ENCODE peak calls at places on chromosomes 2 and 18, in seven cellular contexts. One of them, this sample, is unnamed.

GRCh38 chr2:129178356-129178755 is 801.1 kb upstream of the RAB6C start:
- DNase-seq in RWPE1: peak
- DNase-seq in AG09309: no peak
- DNase-seq in choroid plexus epithelial cell: no peak
- DNase-seq in LHCN-M2: no peak
- DNase-seq in endothelial cell of umbilical vein: no peak
- DNase-seq in HepG2: no peak
- DNase-seq in this sample: no peak

GRCh38 chr2:83471708-83472107 is 987.4 kb downstream of the SUCLG1 start:
- DNase-seq in RWPE1: no peak
- DNase-seq in AG09309: no peak
- DNase-seq in choroid plexus epithelial cell: no peak
- DNase-seq in LHCN-M2: no peak
- DNase-seq in endothelial cell of umbilical vein: no peak
- DNase-seq in HepG2: no peak
- DNase-seq in this sample: peak

GRCh38 chr2:32714521-32714920 is 86.7 kb downstream of the TTC27 start:
- DNase-seq in RWPE1: no peak
- DNase-seq in AG09309: no peak
- DNase-seq in choroid plexus epithelial cell: no peak
- DNase-seq in LHCN-M2: no peak
- DNase-seq in endothelial cell of umbilical vein: no peak
- DNase-seq in HepG2: no peak
- DNase-seq in this sample: no peak

GRCh38 chr2:168920504-168921157 is 19.5 kb downstream of the G6PC2 start:
- DNase-seq in RWPE1: peak
- DNase-seq in AG09309: peak
- DNase-seq in choroid plexus epithelial cell: peak
- DNase-seq in LHCN-M2: peak
- DNase-seq in endothelial cell of umbilical vein: peak
- DNase-seq in HepG2: peak
- DNase-seq in this sample: peak

GRCh38 chr2:20433946-20434553 is 12.8 kb upstream of the RHOB start:
- DNase-seq in RWPE1: no peak
- DNase-seq in AG09309: no peak
- DNase-seq in choroid plexus epithelial cell: no peak
- DNase-seq in LHCN-M2: no peak
- DNase-seq in endothelial cell of umbilical vein: no peak
- DNase-seq in HepG2: no peak
- DNase-seq in this sample: no peak

GRCh38 chr2:180446492-180446891 is 439.4 kb upstream of the CWC22 start:
- DNase-seq in RWPE1: no peak
- DNase-seq in AG09309: no peak
- DNase-seq in choroid plexus epithelial cell: no peak
- DNase-seq in LHCN-M2: no peak
- DNase-seq in endothelial cell of umbilical vein: no peak
- DNase-seq in HepG2: no peak
- DNase-seq in this sample: no peak

GRCh38 chr18:43322133-43322532 is 44.8 kb upstream of the SYT4 start:
- DNase-seq in RWPE1: no peak
- DNase-seq in AG09309: no peak
- DNase-seq in choroid plexus epithelial cell: no peak
- DNase-seq in LHCN-M2: no peak
- DNase-seq in endothelial cell of umbilical vein: no peak
- DNase-seq in HepG2: no peak
- DNase-seq in this sample: no peak

GRCh38 chr2:56100791-56101312 is 82.9 kb upstream of the CCDC85A start:
- DNase-seq in RWPE1: no peak
- DNase-seq in AG09309: no peak
- DNase-seq in choroid plexus epithelial cell: no peak
- DNase-seq in LHCN-M2: no peak
- DNase-seq in endothelial cell of umbilical vein: peak
- DNase-seq in HepG2: no peak
- DNase-seq in this sample: no peak

GRCh38 chr18:48297139-48297538 is 112.0 kb downstream of the ZBTB7C start:
- DNase-seq in RWPE1: no peak
- DNase-seq in AG09309: no peak
- DNase-seq in choroid plexus epithelial cell: no peak
- DNase-seq in LHCN-M2: no peak
- DNase-seq in endothelial cell of umbilical vein: no peak
- DNase-seq in HepG2: no peak
- DNase-seq in this sample: no peak

GRCh38 chr2:189203177-189203799 is 23.7 kb upstream of the COL5A2 start:
- DNase-seq in RWPE1: no peak
- DNase-seq in AG09309: no peak
- DNase-seq in choroid plexus epithelial cell: no peak
- DNase-seq in LHCN-M2: no peak
- DNase-seq in endothelial cell of umbilical vein: no peak
- DNase-seq in HepG2: no peak
- DNase-seq in this sample: no peak

GRCh38 chr2:83106853-83107252 is 1352.2 kb downstream of the SUCLG1 start:
- DNase-seq in RWPE1: no peak
- DNase-seq in AG09309: no peak
- DNase-seq in choroid plexus epithelial cell: no peak
- DNase-seq in LHCN-M2: no peak
- DNase-seq in endothelial cell of umbilical vein: no peak
- DNase-seq in HepG2: no peak
- DNase-seq in this sample: no peak

GRCh38 chr18:31983020-31983419 is 35.6 kb upstream of the RNF125 start:
- DNase-seq in RWPE1: no peak
- DNase-seq in AG09309: no peak
- DNase-seq in choroid plexus epithelial cell: no peak
- DNase-seq in LHCN-M2: no peak
- DNase-seq in endothelial cell of umbilical vein: no peak
- DNase-seq in HepG2: no peak
- DNase-seq in this sample: no peak

GRCh38 chr2:47519604-47520301 is 116.8 kb downstream of the MSH2 start:
- DNase-seq in RWPE1: no peak
- DNase-seq in AG09309: no peak
- DNase-seq in choroid plexus epithelial cell: no peak
- DNase-seq in LHCN-M2: no peak
- DNase-seq in endothelial cell of umbilical vein: no peak
- DNase-seq in HepG2: no peak
- DNase-seq in this sample: no peak

GRCh38 chr2:7994397-7994951 is 687.4 kb upstream of the ID2 start:
- DNase-seq in RWPE1: no peak
- DNase-seq in AG09309: no peak
- DNase-seq in choroid plexus epithelial cell: no peak
- DNase-seq in LHCN-M2: no peak
- DNase-seq in endothelial cell of umbilical vein: no peak
- DNase-seq in HepG2: no peak
- DNase-seq in this sample: no peak

GRCh38 chr18:50560681-50561629 is 1.1 kb downstream of the MAPK4 start:
- DNase-seq in RWPE1: no peak
- DNase-seq in AG09309: no peak
- DNase-seq in choroid plexus epithelial cell: no peak
- DNase-seq in LHCN-M2: no peak
- DNase-seq in endothelial cell of umbilical vein: no peak
- DNase-seq in HepG2: no peak
- DNase-seq in this sample: no peak

GRCh38 chr2:9074930-9075329 is 71.4 kb upstream of the MBOAT2 start:
- DNase-seq in RWPE1: no peak
- DNase-seq in AG09309: no peak
- DNase-seq in choroid plexus epithelial cell: no peak
- DNase-seq in LHCN-M2: no peak
- DNase-seq in endothelial cell of umbilical vein: no peak
- DNase-seq in HepG2: no peak
- DNase-seq in this sample: no peak

GRCh38 chr2:237383991-237384671 is 29.8 kb downstream of the COL6A3 start:
- DNase-seq in RWPE1: no peak
- DNase-seq in AG09309: peak
- DNase-seq in choroid plexus epithelial cell: peak
- DNase-seq in LHCN-M2: peak
- DNase-seq in endothelial cell of umbilical vein: no peak
- DNase-seq in HepG2: no peak
- DNase-seq in this sample: no peak

GRCh38 chr2:72148391-72148974 is 821 bp upstream of the CYP26B1 start:
- DNase-seq in RWPE1: no peak
- DNase-seq in AG09309: no peak
- DNase-seq in choroid plexus epithelial cell: no peak
- DNase-seq in LHCN-M2: peak
- DNase-seq in endothelial cell of umbilical vein: no peak
- DNase-seq in HepG2: no peak
- DNase-seq in this sample: no peak

GRCh38 chr2:20578895-20579825 is 71.7 kb downstream of the HS1BP3 start:
- DNase-seq in RWPE1: peak
- DNase-seq in AG09309: peak
- DNase-seq in choroid plexus epithelial cell: peak
- DNase-seq in LHCN-M2: peak
- DNase-seq in endothelial cell of umbilical vein: peak
- DNase-seq in HepG2: peak
- DNase-seq in this sample: peak

GRCh38 chr18:9403795-9404564 is 69.4 kb downstream of the TWSG1 start:
- DNase-seq in RWPE1: no peak
- DNase-seq in AG09309: no peak
- DNase-seq in choroid plexus epithelial cell: no peak
- DNase-seq in LHCN-M2: no peak
- DNase-seq in endothelial cell of umbilical vein: no peak
- DNase-seq in HepG2: peak
- DNase-seq in this sample: no peak

GRCh38 chr2:131031875-131032274 is 61.4 kb downstream of the FAM168B start:
- DNase-seq in RWPE1: no peak
- DNase-seq in AG09309: no peak
- DNase-seq in choroid plexus epithelial cell: no peak
- DNase-seq in LHCN-M2: no peak
- DNase-seq in endothelial cell of umbilical vein: no peak
- DNase-seq in HepG2: no peak
- DNase-seq in this sample: no peak

GRCh38 chr2:220293966-220294365 is 666.5 kb downstream of the SLC4A3 start:
- DNase-seq in RWPE1: no peak
- DNase-seq in AG09309: no peak
- DNase-seq in choroid plexus epithelial cell: no peak
- DNase-seq in LHCN-M2: no peak
- DNase-seq in endothelial cell of umbilical vein: no peak
- DNase-seq in HepG2: no peak
- DNase-seq in this sample: no peak

GRCh38 chr2:67840460-67841068 is 222.2 kb downstream of the C1D start:
- DNase-seq in RWPE1: peak
- DNase-seq in AG09309: peak
- DNase-seq in choroid plexus epithelial cell: peak
- DNase-seq in LHCN-M2: peak
- DNase-seq in endothelial cell of umbilical vein: peak
- DNase-seq in HepG2: peak
- DNase-seq in this sample: peak

GRCh38 chr2:174078275-174078674 is 113.1 kb upstream of the SP3 start:
- DNase-seq in RWPE1: no peak
- DNase-seq in AG09309: no peak
- DNase-seq in choroid plexus epithelial cell: peak
- DNase-seq in LHCN-M2: peak
- DNase-seq in endothelial cell of umbilical vein: no peak
- DNase-seq in HepG2: no peak
- DNase-seq in this sample: no peak

GRCh38 chr2:84077504-84077903 is 381.6 kb downstream of the SUCLG1 start:
- DNase-seq in RWPE1: peak
- DNase-seq in AG09309: no peak
- DNase-seq in choroid plexus epithelial cell: no peak
- DNase-seq in LHCN-M2: peak
- DNase-seq in endothelial cell of umbilical vein: peak
- DNase-seq in HepG2: peak
- DNase-seq in this sample: peak

GRCh38 chr2:111664451-111664850 is 219.5 kb downstream of the ANAPC1 start:
- DNase-seq in RWPE1: no peak
- DNase-seq in AG09309: no peak
- DNase-seq in choroid plexus epithelial cell: no peak
- DNase-seq in LHCN-M2: no peak
- DNase-seq in endothelial cell of umbilical vein: no peak
- DNase-seq in HepG2: no peak
- DNase-seq in this sample: no peak

GRCh38 chr2:27209621-27210401 is 2.0 kb upstream of the ATRAID start:
- DNase-seq in RWPE1: no peak
- DNase-seq in AG09309: no peak
- DNase-seq in choroid plexus epithelial cell: peak
- DNase-seq in LHCN-M2: no peak
- DNase-seq in endothelial cell of umbilical vein: no peak
- DNase-seq in HepG2: peak
- DNase-seq in this sample: no peak

This sample was measured in HT-29.